ENCODE peak calls at places on chromosomes 3 and 15, in ten cellular contexts. B is stimulated activated CD8-positive, alpha-beta memory T cell treated with anti-CD3 and anti-CD28 coated beads, Interleukin-2, amount 100 ng/mL, for 48 hours; Q is GM13976; O is C1 segment of cervical spinal cord; U is HepG2; I is NCI-H1092 treated with DMSO at 0.1 percent for 48 hours; V is smooth muscle cell of the brain vasculature; J is nephron progenitor cell; S is skeletal muscle cell; Z is DMS153. F is an unnamed sample.

GRCh38 chr3:172115787-172116186 is 76.4 kb downstream of the FNDC3B start:
- DNase-seq in Q (no peak), S (no peak), B (no peak), Z (no peak), J (no peak), I (no peak), V (no peak), U (no peak), O (no peak), F (no peak)

GRCh38 chr3:152243301-152243711 is 25.4 kb upstream of the MBNL1 start:
- DNase-seq in B (no peak), Z (no peak), O (no peak), I (no peak), S (no peak), Q (no peak), U (peak), V (no peak), J (no peak), F (no peak)

GRCh38 chr15:35141743-35142356 is 56.8 kb upstream of the NANOGP8 start:
- DNase-seq in S (peak), I (no peak), B (no peak), V (no peak), O (no peak), U (peak), J (no peak), Q (no peak), Z (no peak), F (no peak)

GRCh38 chr15:81074773-81075172 is 59.3 kb upstream of the CFAP161 start:
- DNase-seq in Q (no peak), I (no peak), Z (no peak), O (no peak), S (no peak), B (no peak), U (no peak), V (no peak), J (no peak), F (no peak)

GRCh38 chr15:31145271-31145911 is 43.9 kb upstream of the TRPM1 start:
- DNase-seq in U (peak), O (no peak), J (no peak), I (no peak), Z (no peak), B (no peak), V (no peak), S (no peak), Q (no peak), F (no peak)

GRCh38 chr15:70165811-70166284 is 68.1 kb upstream of the TLE3 start:
- DNase-seq in I (no peak), J (no peak), S (no peak), Q (no peak), V (no peak), O (no peak), Z (no peak), U (no peak), B (no peak), F (no peak)

GRCh38 chr3:71893120-71893519 is 108.2 kb upstream of the PROK2 start:
- DNase-seq in Z (no peak), S (no peak), U (no peak), B (no peak), J (no peak), V (no peak), Q (no peak), O (no peak), I (no peak), F (no peak)

GRCh38 chr3:150920236-150920635 is 15.0 kb upstream of the MINDY4B start:
- DNase-seq in O (no peak), Z (no peak), J (no peak), V (no peak), S (no peak), I (no peak), Q (no peak), U (no peak), B (no peak), F (no peak)